ENCODE peak calls at places on chromosome 20, in seven cellular contexts. D, R, G, E, K, W and J are unnamed samples.
A peak's percentile ranks its signal among the peaks of the same experiment; 100 is the strongest.

GRCh38 chr20:36062799-36063198 is 91.7 kb upstream of the EPB41L1 start:
- DNase-seq in D (no peak), K (no peak), G (no peak), E (no peak), W (no peak), R (no peak), J (no peak)

GRCh38 chr20:59087829-59088433 is 45.3 kb upstream of the PRELID3B start:
- DNase-seq in D (peak; percentile 70), W (peak; percentile 77), R (peak; percentile 80), G (peak; percentile 26), K (peak; percentile 15), E (peak; percentile 64), J (peak; percentile 90)

GRCh38 chr20:44358776-44359175 is 3.3 kb downstream of the HNF4A start:
- DNase-seq in R (no peak), G (no peak), E (no peak), D (no peak), K (no peak), W (no peak), J (no peak)

GRCh38 chr20:62741191-62741676 is 32.6 kb downstream of the NTSR1 start:
- DNase-seq in R (peak; percentile 75), D (peak; percentile 26), K (no peak), W (no peak), G (no peak), E (no peak), J (no peak)

GRCh38 chr20:37615507-37616425 is 78.1 kb upstream of the CTNNBL1 start:
- DNase-seq in W (peak; percentile 40), E (no peak), K (no peak), R (no peak), G (peak; percentile 72), D (no peak), J (peak; percentile 66)

GRCh38 chr20:57092112-57092899 is 174.1 kb downstream of the BMP7 start:
- DNase-seq in W (peak; percentile 60), G (peak; percentile 89), R (peak; percentile 89), E (peak; percentile 67), D (peak; percentile 57), K (no peak), J (peak; percentile 79)

GRCh38 chr20:33864324-33864963 is 53.3 kb downstream of the CHMP4B start:
- DNase-seq in E (no peak), W (no peak), K (no peak), D (no peak), G (no peak), R (no peak), J (no peak)

GRCh38 chr20:9912858-9913434 is 74.1 kb upstream of the PAK5 start:
- DNase-seq in G (no peak), E (peak; percentile 38), W (peak; percentile 31), D (peak; percentile 59), K (peak; percentile 9), R (no peak), J (peak; percentile 44)

GRCh38 chr20:1734269-1734858 is 76.8 kb upstream of the SIRPG start:
- DNase-seq in E (no peak), G (no peak), R (no peak), K (no peak), D (no peak), W (no peak), J (no peak)

GRCh38 chr20:14583413-14583812 is 246.0 kb upstream of the FLRT3 start:
- DNase-seq in E (no peak), K (no peak), R (no peak), D (no peak), G (no peak), W (peak; percentile 25), J (no peak)

GRCh38 chr20:50287512-50287911 is 96.9 kb downstream of the CEBPB start:
- DNase-seq in D (no peak), R (no peak), G (no peak), E (no peak), W (no peak), K (no peak), J (no peak)

GRCh38 chr20:53767206-53767924 is 173.7 kb upstream of the ZNF217 start:
- DNase-seq in K (no peak), W (no peak), E (no peak), D (no peak), G (no peak), R (no peak), J (no peak)

GRCh38 chr20:50540620-50541605 is 30.7 kb downstream of the PTPN1 start:
- DNase-seq in R (no peak), G (no peak), D (peak; percentile 95), K (no peak), E (no peak), W (peak; percentile 14), J (no peak)

GRCh38 chr20:919491-919916 is 3.4 kb upstream of the ANGPT4 start:
- DNase-seq in D (peak; percentile 44), R (no peak), G (no peak), W (no peak), K (no peak), E (no peak), J (no peak)

GRCh38 chr20:61886721-61887658 is 178.7 kb downstream of the TAF4 start:
- DNase-seq in W (peak; percentile 32), D (peak; percentile 43), K (peak; percentile 31), E (peak; percentile 39), R (peak; percentile 71), G (no peak), J (peak; percentile 45)

GRCh38 chr20:59718681-59719080 is 114.3 kb downstream of the PHACTR3 start:
- DNase-seq in G (no peak), K (no peak), R (no peak), E (no peak), D (no peak), W (no peak), J (no peak)

GRCh38 chr20:46458891-46459750 is 52.7 kb upstream of the ELMO2 start:
- DNase-seq in K (no peak), R (peak; percentile 86), E (peak; percentile 80), W (no peak), G (peak; percentile 60), D (peak; percentile 34), J (no peak)

GRCh38 chr20:9300534-9300933 is 213.9 kb upstream of the LAMP5 start:
- DNase-seq in R (no peak), K (no peak), D (no peak), W (no peak), G (no peak), E (no peak), J (no peak)

GRCh38 chr20:47113362-47114118 is 218.9 kb downstream of the EYA2 start:
- DNase-seq in W (no peak), R (no peak), K (no peak), D (peak; percentile 27), E (no peak), G (no peak), J (no peak)

GRCh38 chr20:9590189-9590588 is 75.8 kb downstream of the LAMP5 start:
- DNase-seq in E (no peak), D (peak; percentile 15), G (no peak), R (no peak), K (no peak), W (no peak), J (no peak)

GRCh38 chr20:57880155-57880648 is 170.4 kb upstream of the PMEPA1 start:
- DNase-seq in E (no peak), D (no peak), G (no peak), R (peak; percentile 17), K (peak; percentile 19), W (no peak), J (no peak)

GRCh38 chr20:20327756-20328155 is 40.1 kb upstream of the INSM1 start:
- DNase-seq in W (no peak), D (no peak), G (no peak), R (no peak), E (no peak), K (no peak), J (no peak)

GRCh38 chr20:33408313-33408712 is 7.0 kb upstream of the CDK5RAP1 start:
- DNase-seq in K (no peak), E (no peak), W (no peak), G (no peak), R (no peak), D (no peak), J (no peak)

GRCh38 chr20:14117768-14118167 is 122.5 kb downstream of the MACROD2 start:
- DNase-seq in G (no peak), W (no peak), D (no peak), E (no peak), K (no peak), R (no peak), J (no peak)

GRCh38 chr20:33291830-33292355 is 8.9 kb downstream of the BPIFB1 start:
- DNase-seq in W (peak; percentile 22), R (peak; percentile 85), D (peak; percentile 33), G (peak; percentile 52), K (no peak), E (peak; percentile 76), J (peak; percentile 84)

GRCh38 chr20:51542894-51543788 is 622 bp upstream of the NFATC2 start:
- DNase-seq in G (no peak), D (no peak), W (no peak), R (no peak), E (no peak), K (no peak), J (no peak)

GRCh38 chr20:24981750-24982149 is 10.8 kb downstream of the APMAP start:
- DNase-seq in K (no peak), W (no peak), E (no peak), D (no peak), R (peak; percentile 12), G (no peak), J (peak; percentile 16)